ENCODE peak calls at places on chromosomes 2 and 18, in four cellular contexts. J, A, C and K are unnamed samples.

GRCh38 chr2:213261715-213262114 is 22.5 kb upstream of the SPAG16 start:
- DNase-seq in A (no peak), C (no peak), J (no peak), K (no peak)

GRCh38 chr2:38485734-38486133 is 108.7 kb upstream of the ATL2 start:
- DNase-seq in C (peak; percentile 78), J (no peak), A (peak; percentile 20), K (peak; percentile 56)

GRCh38 chr18:41320090-41320489 is 634.9 kb upstream of the PIK3C3 start:
- DNase-seq in A (no peak), C (no peak), J (no peak), K (no peak)

GRCh38 chr2:37585295-37585908 is 86.0 kb downstream of the CDC42EP3 start:
- DNase-seq in C (no peak), A (no peak), J (no peak), K (no peak)

GRCh38 chr2:46229134-46230063 is 67.8 kb upstream of the EPAS1 start:
- DNase-seq in J (no peak), A (peak; percentile 89), C (no peak), K (no peak)

GRCh38 chr2:9416267-9416961 is 6.9 kb downstream of the ITGB1BP1 start:
- DNase-seq in C (no peak), A (no peak), J (no peak), K (no peak)

GRCh38 chr2:159760321-159760720 is 37.7 kb downstream of the CD302 start:
- DNase-seq in C (no peak), J (no peak), A (no peak), K (no peak)

GRCh38 chr18:51639541-51639940 is 442.1 kb upstream of the MEX3C start:
- DNase-seq in J (no peak), C (no peak), A (no peak), K (no peak)

GRCh38 chr2:88489181-88489580 is 36.7 kb upstream of the FOXI3 start:
- DNase-seq in C (no peak), A (no peak), J (no peak), K (no peak)

GRCh38 chr2:59288771-59289170 is 1047.6 kb upstream of the FANCL start:
- DNase-seq in A (no peak), J (no peak), C (no peak), K (no peak)

GRCh38 chr2:226623587-226624368 is 175.8 kb downstream of the IRS1 start:
- DNase-seq in J (no peak), C (no peak), A (no peak), K (no peak)

GRCh38 chr18:10421859-10422258 is 32.6 kb upstream of the APCDD1 start:
- DNase-seq in J (no peak), C (no peak), A (no peak), K (no peak)

GRCh38 chr2:37919631-37920032 is 5.5 kb upstream of the RMDN2 start:
- DNase-seq in C (no peak), J (peak; percentile 64), A (no peak), K (no peak)

GRCh38 chr18:57561728-57562423 is 24.6 kb downstream of the FECH start:
- DNase-seq in A (no peak), C (peak; percentile 32), J (peak; percentile 52), K (no peak)

GRCh38 chr18:43805646-43806194 is 528.4 kb upstream of the SYT4 start:
- DNase-seq in A (no peak), C (no peak), J (no peak), K (no peak)

GRCh38 chr2:8582850-8583399 is 98.9 kb upstream of the ID2 start:
- DNase-seq in A (no peak), C (no peak), J (no peak), K (no peak)

GRCh38 chr2:201795608-201796477 is 10.5 kb upstream of the CDK15 start:
- DNase-seq in J (peak; percentile 43), C (peak; percentile 33), A (no peak), K (no peak)

DNA sequence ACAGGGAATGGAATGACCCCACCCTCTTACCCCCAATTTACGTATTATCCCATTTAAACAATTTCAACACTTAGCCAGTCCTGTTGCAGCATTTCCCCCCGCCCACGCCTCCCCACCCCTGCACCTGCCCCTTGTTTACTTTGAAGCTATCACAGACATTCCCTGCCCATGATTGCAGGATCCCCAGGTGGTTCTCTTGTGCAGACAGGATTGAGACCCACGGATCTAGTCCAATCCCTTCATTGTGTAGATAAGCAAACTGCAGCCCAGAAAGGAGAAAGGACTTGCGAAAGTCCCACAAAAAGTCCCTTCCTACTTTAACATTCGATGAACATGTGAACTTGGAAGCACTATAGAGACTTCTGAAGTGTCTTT is 38.9 kb downstream of the TMEM17 start:
- DNase-seq in A (no peak), J (no peak), C (no peak), K (no peak)
- TF ChIP-seq SPI1 in A (no peak), J (no peak), C (no peak), K (no peak)

DNA sequence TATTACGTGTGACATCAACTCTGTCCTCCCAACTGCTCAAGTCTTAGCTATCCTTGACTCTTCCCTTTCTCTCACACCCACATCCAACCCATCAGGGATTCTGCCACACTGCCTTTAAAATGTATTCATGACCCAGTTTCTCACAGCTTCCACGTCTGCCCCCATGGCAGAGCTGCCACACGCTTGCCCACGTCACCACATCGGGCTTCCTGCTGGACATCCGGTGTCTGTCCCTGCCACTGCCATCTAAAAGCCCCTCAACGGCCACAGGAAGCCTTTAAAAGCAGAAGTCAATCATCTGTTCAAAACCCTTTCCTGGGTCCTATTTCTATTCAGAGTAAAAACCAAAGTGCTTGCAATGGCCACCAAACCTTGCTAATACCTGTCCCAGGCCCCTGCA is 233.1 kb upstream of the POU3F3 start:
- DNase-seq in C (peak; percentile 2), J (no peak), A (no peak), K (no peak)
- TF ChIP-seq SPI1 in C (peak; percentile 37), J (no peak), A (no peak), K (no peak)

GRCh38 chr18:45913276-45913675 is 53.9 kb downstream of the EPG5 start:
- DNase-seq in C (no peak), A (no peak), J (no peak), K (no peak)

GRCh38 chr18:45916302-45916701 is 50.8 kb downstream of the EPG5 start:
- DNase-seq in A (no peak), J (no peak), C (peak; percentile 30), K (no peak)

DNA sequence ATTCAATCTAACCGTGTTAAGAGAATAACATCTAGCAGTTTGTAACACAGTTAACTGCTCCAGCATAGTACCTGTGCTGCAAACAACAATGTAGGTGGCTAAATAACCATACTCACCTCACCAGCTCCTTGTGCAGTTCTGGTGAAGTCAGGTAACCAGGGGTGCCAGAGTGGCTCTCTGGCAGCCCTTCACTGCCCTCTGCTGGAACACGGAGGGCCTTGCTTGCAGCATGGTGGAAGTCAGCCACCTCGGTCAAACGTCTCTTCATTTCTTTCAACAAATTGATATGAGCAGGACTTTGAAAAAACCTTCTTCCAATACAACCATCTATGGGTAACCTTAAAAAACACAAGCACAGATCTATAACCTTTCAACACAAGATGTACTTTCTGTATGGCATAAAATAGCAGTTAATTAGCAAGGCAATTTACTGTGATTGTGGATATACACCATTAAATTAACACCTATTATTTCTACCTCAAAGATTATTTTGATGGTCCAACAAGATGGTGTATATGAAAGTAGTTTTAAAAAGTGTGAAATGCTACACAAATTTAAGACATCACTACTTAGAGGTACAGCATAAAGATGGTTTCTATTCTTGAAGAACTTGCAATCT is 56.6 kb downstream of the EPG5 start:
- DNase-seq in C (peak; percentile 75), A (peak; percentile 2), J (peak; percentile 55), K (peak; percentile 60)
- TF ChIP-seq SPI1 in C (no peak), A (no peak), J (no peak), K (no peak)

GRCh38 chr2:210195066-210195852 is 24.1 kb upstream of the KANSL1L start:
- DNase-seq in A (no peak), C (peak; percentile 28), J (peak; percentile 36), K (no peak)

GRCh38 chr2:210199186-210199765 is 26.0 kb downstream of the ACADL start:
- DNase-seq in A (no peak), C (no peak), J (peak; percentile 20), K (no peak)

GRCh38 chr2:210203162-210203561 is 22.1 kb downstream of the ACADL start:
- DNase-seq in J (no peak), C (no peak), A (no peak), K (no peak)

GRCh38 chr2:210198326-210198725 is 26.9 kb downstream of the ACADL start:
- DNase-seq in A (no peak), J (no peak), C (no peak), K (no peak)

DNA sequence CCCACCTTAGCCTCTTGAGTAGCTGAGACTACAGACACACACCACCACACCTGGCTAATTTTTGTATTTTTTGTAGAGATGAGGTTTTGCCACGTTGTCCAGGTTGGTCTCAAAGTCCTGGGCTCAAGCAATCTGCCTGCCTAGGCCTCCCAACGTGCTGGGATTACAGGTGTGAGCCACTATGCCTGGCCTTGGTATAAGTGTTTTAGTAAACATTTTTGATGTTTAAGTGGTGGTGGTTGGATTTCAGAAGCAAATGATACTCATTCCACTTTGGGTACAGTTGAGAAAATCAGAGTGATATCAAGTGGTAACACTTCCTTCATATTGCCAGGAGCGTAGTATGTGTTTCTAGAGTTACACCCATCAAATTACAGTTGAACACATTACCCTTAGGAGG is 25.4 kb downstream of the ACADL start:
- DNase-seq in A (no peak), C (no peak), J (no peak), K (no peak)
- TF ChIP-seq SPI1 in A (no peak), C (no peak), J (no peak), K (no peak)

DNA sequence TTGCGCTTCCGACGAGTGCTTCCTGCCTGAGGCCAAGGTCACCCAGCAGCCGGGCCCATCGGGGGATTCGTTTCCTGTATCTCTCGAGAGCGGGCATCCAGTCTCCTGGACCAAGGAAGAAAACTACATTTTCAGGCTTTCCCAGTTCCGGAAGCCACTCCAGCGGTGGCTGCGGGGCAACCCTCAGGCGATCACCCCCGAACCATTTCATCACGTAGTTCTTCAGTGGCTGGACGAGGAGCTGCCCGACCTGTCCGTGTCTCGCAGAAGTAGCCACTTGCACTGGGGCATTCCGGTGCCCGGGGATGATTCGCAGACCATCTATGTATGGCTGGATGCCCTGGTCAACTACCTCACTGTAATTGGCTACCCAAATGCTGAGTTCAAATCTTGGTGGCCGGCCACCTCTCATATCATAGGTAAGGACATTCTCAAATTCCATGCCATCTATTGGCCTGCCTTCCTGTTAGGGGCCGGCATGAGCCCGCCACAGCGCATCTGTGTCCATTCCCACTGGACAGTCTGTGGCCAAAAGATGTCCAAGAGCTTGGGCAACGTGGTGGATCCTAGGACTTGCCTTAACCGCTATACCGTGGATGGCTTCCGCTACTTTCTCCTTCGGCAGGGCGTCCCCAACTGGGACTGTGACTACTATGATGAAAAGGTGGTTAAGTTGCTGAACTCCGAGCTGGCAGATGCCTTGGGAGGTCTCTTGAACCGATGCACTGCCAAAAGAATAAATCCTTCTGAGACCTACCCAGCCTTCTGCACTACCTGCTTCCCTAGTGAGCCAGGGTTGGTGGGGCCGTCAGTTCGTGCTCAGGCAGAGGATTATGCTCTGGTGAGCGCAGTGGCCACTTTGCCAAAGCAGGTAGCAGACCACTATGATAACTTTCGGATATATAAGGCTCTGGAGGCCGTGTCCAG is 1.0 kb downstream of the MARS2 start:
- DNase-seq in J (peak; percentile 24), C (peak; percentile 41), A (no peak), K (no peak)
- TF ChIP-seq SPI1 in J (no peak), C (no peak), A (no peak), K (no peak)